ENCODE peak calls at places on chromosomes 2 and 18, in five cellular contexts. W is DND-41; I is CD8-positive, alpha-beta T cell; A is CD4-positive, CD25-positive, alpha-beta regulatory T cell; L is uterus. D is an unnamed sample.
A peak's percentile ranks its signal among the peaks of the same experiment; 100 is the strongest.

GRCh38 chr2:149313512-149313972 is 16.8 kb upstream of the LYPD6 start:
- DNase-seq in W (no peak), I (no peak), A (no peak), L (peak; percentile 16), D (peak; percentile 18)

GRCh38 chr2:133333189-133333588 is 235.1 kb downstream of the NCKAP5 start:
- DNase-seq in W (no peak), I (no peak), A (no peak), L (no peak), D (no peak)

GRCh38 chr2:180319586-180320405 is 312.7 kb upstream of the CWC22 start:
- DNase-seq in W (no peak), I (no peak), A (no peak), L (no peak), D (no peak)

GRCh38 chr2:14385043-14385442 is 247.5 kb upstream of the LRATD1 start:
- DNase-seq in W (no peak), I (no peak), A (no peak), L (no peak), D (no peak)

GRCh38 chr2:19700861-19701585 is 200.8 kb downstream of the TTC32 start:
- DNase-seq in W (no peak), I (no peak), A (no peak), L (no peak), D (peak; percentile 41)

GRCh38 chr2:148048475-148049221 is 27.8 kb downstream of the MBD5 start:
- DNase-seq in W (no peak), I (no peak), A (no peak), L (no peak), D (no peak)

GRCh38 chr2:44941551-44942234 is at the start of gene SIX3:
- DNase-seq in W (no peak), I (no peak), A (peak; percentile 38), L (no peak), D (no peak)

GRCh38 chr2:107986278-107987217 is at the start of gene SLC5A7:
- DNase-seq in W (no peak), I (no peak), A (no peak), L (no peak), D (no peak)

GRCh38 chr2:72956936-72957335 is 39.6 kb downstream of the EMX1 start:
- DNase-seq in W (no peak), I (no peak), A (no peak), L (no peak), D (no peak)

GRCh38 chr2:200226652-200227426 is 79.7 kb upstream of the SPATS2L start:
- DNase-seq in W (no peak), I (no peak), A (no peak), L (peak; percentile 24), D (peak; percentile 74)

GRCh38 chr2:156619021-156619539 is 182.9 kb downstream of the GPD2 start:
- DNase-seq in W (no peak), I (no peak), A (no peak), L (no peak), D (no peak)

GRCh38 chr18:42047721-42048120 is 92.7 kb downstream of the PIK3C3 start:
- DNase-seq in W (no peak), I (no peak), A (no peak), L (no peak), D (no peak)

GRCh38 chr2:229043681-229044080 is 227.4 kb downstream of the PID1 start:
- DNase-seq in W (no peak), I (no peak), A (no peak), L (no peak), D (no peak)

GRCh38 chr2:64598226-64598625 is 55.5 kb downstream of the SERTAD2 start:
- DNase-seq in W (no peak), I (no peak), A (no peak), L (no peak), D (no peak)

GRCh38 chr2:1696472-1696871 is 47.8 kb downstream of the PXDN start:
- DNase-seq in W (no peak), I (no peak), A (no peak), L (no peak), D (no peak)

GRCh38 chr2:1697601-1698000 is 46.7 kb downstream of the PXDN start:
- DNase-seq in W (no peak), I (no peak), A (no peak), L (no peak), D (no peak)

GRCh38 chr2:1692342-1692741 is 52.0 kb downstream of the PXDN start:
- DNase-seq in W (no peak), I (no peak), A (no peak), L (no peak), D (no peak)

GRCh38 chr2:1693723-1694122 is 50.6 kb downstream of the PXDN start:
- DNase-seq in W (no peak), I (peak; percentile 34), A (no peak), L (no peak), D (no peak)

DNA sequence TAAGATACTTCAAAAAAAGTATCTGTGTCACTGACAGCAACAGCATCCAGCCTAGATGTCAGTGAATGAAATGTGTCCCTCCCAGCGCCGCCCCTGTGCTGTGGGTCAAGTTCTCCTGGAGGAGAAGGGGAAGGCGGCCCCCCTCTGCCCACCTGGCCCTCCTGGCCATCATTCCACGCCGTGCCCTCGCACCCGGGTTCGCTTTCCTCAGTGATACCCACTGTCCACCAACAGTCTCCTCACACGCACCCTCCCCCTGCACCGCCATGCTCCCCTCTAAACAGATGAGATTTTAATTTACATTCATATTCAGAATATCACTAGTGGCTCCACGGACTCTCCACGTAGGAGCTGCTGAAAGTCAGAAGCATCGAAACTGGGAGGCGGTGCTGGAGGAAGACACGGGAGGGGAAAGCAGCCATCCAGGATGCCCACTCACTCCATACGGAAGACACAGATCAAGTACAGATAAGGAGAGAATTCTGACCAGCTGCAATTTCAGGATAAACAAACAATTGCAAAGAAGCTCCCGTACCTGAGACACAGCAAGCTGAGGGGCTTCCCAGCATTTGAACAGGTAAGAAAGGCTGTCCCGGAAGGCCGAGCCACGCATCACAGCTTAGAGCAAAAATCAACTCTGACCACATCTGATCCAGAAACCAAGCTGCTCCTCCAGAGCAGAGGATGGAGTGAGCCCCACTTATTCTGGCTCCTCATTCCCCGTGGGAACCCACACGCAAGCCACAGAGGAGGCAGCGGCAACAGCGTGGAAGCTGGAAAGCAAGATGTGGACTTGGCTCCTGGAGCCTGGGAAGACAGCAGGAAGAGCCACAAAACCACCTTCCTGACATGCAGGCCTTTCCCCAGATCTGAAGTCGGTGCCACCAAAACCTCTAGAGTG is 49.7 kb downstream of the PXDN start:
- DNase-seq in W (no peak), I (no peak), A (no peak), L (no peak), D (no peak)
- H3K4me1 ChIP-seq in W (no peaks in the 10 kb centered on the region), I (no peaks in the 10 kb centered on the region), A (no peaks in the 10 kb centered on the region), L (no peaks in the 10 kb centered on the region), D (peaks cover 4% of the 10 kb centered on the region)

GRCh38 chr2:218897394-218898108 is 16.9 kb downstream of the WNT10A start:
- DNase-seq in W (no peak), I (no peak), A (no peak), L (no peak), D (no peak)
- H3K27ac ChIP-seq in W (no peak overlapping the region), I (peak overlapping the region; percentile 65), A (peak overlapping the region; percentile 98), L (no peak overlapping the region), D (no peak overlapping the region)

GRCh38 chr2:171317492-171318125 is 116.2 kb downstream of the METTL8 start:
- DNase-seq in W (no peak), I (no peak), A (no peak), L (no peak), D (no peak)

GRCh38 chr2:171320208-171320621 is 113.6 kb downstream of the METTL8 start:
- DNase-seq in W (no peak), I (no peak), A (no peak), L (no peak), D (no peak)

GRCh38 chr2:171320731-171321130 is 113.1 kb downstream of the METTL8 start:
- DNase-seq in W (no peak), I (no peak), A (no peak), L (no peak), D (no peak)

GRCh38 chr2:171318463-171318934 is 115.3 kb downstream of the METTL8 start:
- DNase-seq in W (no peak), I (no peak), A (no peak), L (no peak), D (peak; percentile 48)

DNA sequence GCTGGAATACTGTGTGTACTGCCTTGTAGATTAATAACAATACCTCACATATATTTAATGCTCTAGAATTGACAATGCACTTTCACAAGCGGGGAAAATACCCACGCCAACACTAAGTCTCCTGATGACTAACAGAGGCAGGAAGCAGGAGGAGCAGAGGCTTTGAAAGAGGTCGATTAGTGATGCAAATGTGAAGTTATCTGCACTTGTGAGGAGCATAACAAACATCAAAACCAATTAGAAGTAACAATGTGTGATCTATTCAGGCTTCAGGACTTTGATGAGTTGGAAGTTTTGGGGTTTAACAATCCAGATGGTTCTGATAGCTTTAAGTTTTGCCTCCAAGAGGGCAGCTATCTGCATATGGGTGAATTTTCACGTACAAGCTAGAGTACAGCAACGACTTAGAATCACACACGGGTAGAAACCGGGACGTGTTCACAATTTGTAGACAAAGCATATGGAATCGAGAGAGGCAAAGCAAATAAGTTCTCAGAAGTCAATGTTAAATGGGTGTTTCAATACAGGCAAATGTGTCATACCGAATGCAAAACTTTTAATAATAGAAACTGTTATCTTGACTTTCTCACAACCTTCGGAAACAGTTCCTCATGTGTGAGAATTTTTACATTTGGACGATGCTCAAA is 114.5 kb downstream of the METTL8 start:
- DNase-seq in W (no peak), I (peak; percentile 49), A (peak; percentile 39), L (no peak), D (no peak)
- H3K4me1 ChIP-seq in W (no peaks in the 10 kb centered on the region), I (peaks cover 3% of the 10 kb centered on the region), A (peaks cover 30% of the 10 kb centered on the region), L (no peaks in the 10 kb centered on the region), D (peaks cover 2% of the 10 kb centered on the region)

GRCh38 chr2:100104718-100105677 is 37.4 kb downstream of the AFF3 start:
- DNase-seq in W (peak; percentile 39), I (no peak), A (peak; percentile 15), L (no peak), D (peak; percentile 16)
- H3K27ac ChIP-seq in W (no peak overlapping the region), I (no peak overlapping the region), A (no peak overlapping the region), L (peak overlapping the region; percentile 83), D (peak overlapping the region; percentile 26)

DNA sequence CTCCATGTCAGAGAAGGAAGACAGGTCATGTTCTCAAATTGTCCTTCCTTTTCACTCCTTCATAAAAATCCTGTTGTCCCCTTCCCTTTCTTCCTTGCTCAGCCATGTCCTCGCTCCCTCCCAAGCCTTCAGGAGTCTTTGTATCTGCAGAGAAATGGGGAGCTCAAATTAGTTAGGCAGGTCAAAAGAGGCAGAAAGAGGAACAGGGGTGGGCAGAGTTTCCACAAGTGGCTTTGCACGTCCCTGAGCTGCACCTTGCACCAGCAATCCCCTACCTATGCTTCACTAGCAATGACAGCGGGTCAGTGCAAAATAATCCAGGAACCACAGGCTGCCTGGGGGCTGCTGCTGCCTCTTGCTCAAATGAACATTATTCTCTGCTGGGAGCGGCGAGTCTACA is 152.1 kb upstream of the ITGA6 start:
- DNase-seq in W (no peak), I (no peak), A (no peak), L (no peak), D (no peak)
- H3K4me1 ChIP-seq in W (peaks cover 10% of the 10 kb centered on the region), I (peaks cover 16% of the 10 kb centered on the region), A (no peaks in the 10 kb centered on the region), L (peaks cover 8% of the 10 kb centered on the region), D (no peaks in the 10 kb centered on the region)